ENCODE peak calls at places on chromosome 2, in six cellular contexts. T, A, Q, O, E and I are unnamed samples.

GRCh38 chr2:217948341-217948791 is 54.4 kb downstream of the TNS1 start:
- DNase-seq in T (peak), A (no peak), E (no peak), O (no peak), Q (no peak), I (no peak)

GRCh38 chr2:239685965-239686364 is 285.1 kb upstream of the HDAC4 start:
- DNase-seq in O (no peak), E (no peak), T (no peak), Q (no peak), A (no peak), I (no peak)

GRCh38 chr2:152434395-152435182 is 99.6 kb downstream of the FMNL2 start:
- DNase-seq in A (no peak), E (no peak), O (no peak), T (no peak), Q (no peak), I (no peak)

GRCh38 chr2:8849322-8849721 is 11.9 kb upstream of the KIDINS220 start:
- DNase-seq in Q (no peak), A (no peak), O (no peak), T (no peak), E (no peak), I (peak)

GRCh38 chr2:48605482-48606175 is 12.0 kb upstream of the GTF2A1L start:
- DNase-seq in Q (no peak), O (no peak), E (no peak), A (no peak), T (no peak), I (no peak)

GRCh38 chr2:105814291-105814940 is 69.7 kb downstream of the NCK2 start:
- DNase-seq in O (no peak), E (no peak), T (no peak), Q (no peak), A (no peak), I (no peak)

GRCh38 chr2:104862061-104862941 is 8.4 kb downstream of the POU3F3 start:
- DNase-seq in T (no peak), A (no peak), Q (no peak), E (peak), O (no peak), I (no peak)

GRCh38 chr2:11411768-11412448 is 54.1 kb downstream of the E2F6 start:
- DNase-seq in E (no peak), O (no peak), T (no peak), A (no peak), Q (peak), I (no peak)

GRCh38 chr2:37773354-37773753 is 101.9 kb upstream of the CDC42EP3 start:
- DNase-seq in A (no peak), T (no peak), Q (no peak), E (no peak), O (no peak), I (no peak)

GRCh38 chr2:237669628-237670351 is 42.4 kb downstream of the LRRFIP1 start:
- DNase-seq in O (no peak), E (no peak), T (no peak), A (no peak), Q (no peak), I (peak)

GRCh38 chr2:146527166-146527565 is 1317.7 kb upstream of the ACVR2A start:
- DNase-seq in E (no peak), Q (no peak), A (no peak), O (no peak), T (no peak), I (peak)